ENCODE peak calls at places on chromosomes 2 and 18, in seven cellular contexts. P is fibroblast of pulmonary artery, Z is A172, J is aorta, Q is PC-9, Y is type B pancreatic cell, K is IMR-90. B is an unnamed sample.

GRCh38 chr18:9719421-9719981 is 11.4 kb downstream of the RAB31 start:
- DNase-seq in P (peak; percentile 80), Z (peak; percentile 91), J (peak; percentile 85), Q (peak; percentile 78), Y (no peak), K (peak; percentile 85), B (no peak)

GRCh38 chr2:40955635-40956034 is 503.7 kb upstream of the SLC8A1 start:
- DNase-seq in P (peak; percentile 1), Z (no peak), J (no peak), Q (no peak), Y (no peak), K (no peak), B (no peak)

GRCh38 chr18:49563701-49564100 is 1.8 kb downstream of the LIPG start:
- DNase-seq in P (no peak), Z (no peak), J (no peak), Q (no peak), Y (no peak), K (no peak), B (no peak)

GRCh38 chr2:220847587-220847986 is 724.5 kb downstream of the EPHA4 start:
- DNase-seq in P (peak; percentile 50), Z (peak; percentile 98), J (no peak), Q (peak; percentile 62), Y (no peak), K (peak; percentile 93), B (peak; percentile 35)

GRCh38 chr2:58195668-58196067 is 45.5 kb downstream of the FANCL start:
- DNase-seq in P (no peak), Z (no peak), J (no peak), Q (no peak), Y (no peak), K (peak; percentile 23), B (no peak)

GRCh38 chr2:190501702-190502407 is 32.7 kb downstream of the NEMP2 start:
- DNase-seq in P (no peak), Z (no peak), J (no peak), Q (no peak), Y (no peak), K (peak; percentile 25), B (no peak)

GRCh38 chr2:27489118-27489497 is 435 bp downstream of the IFT172 start:
- DNase-seq in P (peak; percentile 33), Z (peak; percentile 17), J (no peak), Q (no peak), Y (no peak), K (peak; percentile 21), B (peak; percentile 14)

GRCh38 chr2:55061534-55062344 is 11.5 kb upstream of the RTN4 start:
- DNase-seq in P (no peak), Z (no peak), J (no peak), Q (no peak), Y (no peak), K (no peak), B (no peak)

GRCh38 chr2:224055101-224055500 is 16.0 kb upstream of the SERPINE2 start:
- DNase-seq in P (peak; percentile 30), Z (peak; percentile 43), J (no peak), Q (no peak), Y (no peak), K (peak; percentile 30), B (no peak)

GRCh38 chr2:18516112-18516511 is 44.3 kb downstream of the RDH14 start:
- DNase-seq in P (peak; percentile 34), Z (peak; percentile 65), J (no peak), Q (no peak), Y (no peak), K (peak; percentile 94), B (no peak)

GRCh38 chr18:76450912-76451421 is 44.1 kb downstream of the ZNF516 start:
- DNase-seq in P (peak; percentile 78), Z (peak; percentile 50), J (no peak), Q (no peak), Y (peak; percentile 71), K (peak; percentile 72), B (peak; percentile 37)

GRCh38 chr2:227395556-227395955 is 7.8 kb upstream of the SCYGR1 start:
- DNase-seq in P (no peak), Z (no peak), J (no peak), Q (no peak), Y (no peak), K (no peak), B (peak; percentile 63)

GRCh38 chr2:231886071-231886681 is 40.0 kb downstream of the NPPC start:
- DNase-seq in P (no peak), Z (no peak), J (peak; percentile 7), Q (no peak), Y (no peak), K (no peak), B (no peak)

GRCh38 chr18:8946046-8946838 is 156.3 kb upstream of the NDUFV2 start:
- DNase-seq in P (peak; percentile 96), Z (peak; percentile 97), J (no peak), Q (no peak), Y (no peak), K (peak; percentile 98), B (no peak)

GRCh38 chr2:20650412-20650879 is 452 bp downstream of the HS1BP3 start:
- DNase-seq in P (peak; percentile 35), Z (peak; percentile 33), J (peak; percentile 75), Q (no peak), Y (no peak), K (peak; percentile 38), B (peak; percentile 40)

GRCh38 chr2:48227617-48228344 is 302.2 kb upstream of the STON1 start:
- DNase-seq in P (no peak), Z (no peak), J (no peak), Q (no peak), Y (no peak), K (no peak), B (no peak)

GRCh38 chr2:42602218-42602936 is 33.9 kb downstream of the MTA3 start:
- DNase-seq in P (no peak), Z (no peak), J (no peak), Q (no peak), Y (no peak), K (no peak), B (no peak)

GRCh38 chr2:75751360-75751759 is 40.6 kb upstream of the GCFC2 start:
- DNase-seq in P (no peak), Z (no peak), J (no peak), Q (no peak), Y (no peak), K (no peak), B (no peak)

GRCh38 chr2:175317741-175318140 is 136.2 kb upstream of the ATP5MC3 start:
- DNase-seq in P (no peak), Z (no peak), J (no peak), Q (no peak), Y (no peak), K (no peak), B (no peak)

GRCh38 chr2:224518806-224519580 is 66.2 kb downstream of the CUL3 start:
- DNase-seq in P (peak; percentile 69), Z (no peak), J (no peak), Q (no peak), Y (no peak), K (peak; percentile 84), B (no peak)

GRCh38 chr2:38971377-38971776 is 81.7 kb downstream of the ARHGEF33 start:
- DNase-seq in P (no peak), Z (no peak), J (no peak), Q (no peak), Y (no peak), K (no peak), B (no peak)

GRCh38 chr2:133500967-133501366 is 67.3 kb downstream of the NCKAP5 start:
- DNase-seq in P (no peak), Z (no peak), J (no peak), Q (no peak), Y (no peak), K (no peak), B (no peak)

GRCh38 chr2:88099798-88100488 is 27.9 kb downstream of the FABP1 start:
- DNase-seq in P (peak; percentile 7), Z (peak; percentile 18), J (no peak), Q (peak; percentile 8), Y (no peak), K (peak; percentile 4), B (no peak)

GRCh38 chr2:241324775-241325174 is 9.1 kb downstream of the SEPTIN2 start:
- DNase-seq in P (no peak), Z (no peak), J (no peak), Q (no peak), Y (no peak), K (no peak), B (no peak)

GRCh38 chr2:23776021-23776420 is 150.9 kb downstream of the ATAD2B start:
- DNase-seq in P (no peak), Z (no peak), J (no peak), Q (no peak), Y (no peak), K (no peak), B (no peak)